ENCODE peak calls at places on chromosomes 12 and 14, in six cellular contexts. A, U, B, R, N and X are unnamed samples.

GRCh38 chr12:31315089-31315725 is 10.7 kb downstream of the SINHCAF start:
- DNase-seq in U (no peak), B (no peak), N (no peak), A (no peak), R (no peak), X (no peak)

GRCh38 chr12:78034025-78034424 is 203.3 kb downstream of the NAV3 start:
- DNase-seq in R (no peak), B (no peak), U (no peak), A (no peak), N (no peak), X (no peak)

GRCh38 chr12:104524026-104524425 is 67.3 kb downstream of the CHST11 start:
- DNase-seq in U (no peak), R (no peak), B (no peak), N (no peak), A (no peak), X (no peak)

GRCh38 chr14:92121207-92121669 is 268 bp downstream of the NDUFB1 start:
- DNase-seq in N (no peak), U (no peak), B (peak; percentile 38), A (no peak), R (peak; percentile 4), X (no peak)

GRCh38 chr14:80100681-80101080 is 110.6 kb downstream of the DIO2 start:
- DNase-seq in R (no peak), N (no peak), A (no peak), B (no peak), U (no peak), X (no peak)

GRCh38 chr12:3305904-3306619 is 184.9 kb upstream of the PRMT8 start:
- DNase-seq in A (no peak), B (no peak), R (no peak), U (no peak), N (no peak), X (no peak)

GRCh38 chr12:110687770-110688169 is 1.1 kb downstream of the HVCN1 start:
- DNase-seq in A (no peak), R (no peak), B (peak; percentile 75), U (no peak), N (no peak), X (no peak)

GRCh38 chr12:7460375-7461259 is 16.7 kb upstream of the CD163L1 start:
- DNase-seq in A (peak; percentile 25), U (peak; percentile 53), N (no peak), B (peak; percentile 66), R (peak; percentile 46), X (no peak)

GRCh38 chr12:74539261-74539660 is 1.6 kb downstream of the ATXN7L3B start:
- DNase-seq in U (no peak), R (peak; percentile 1), N (no peak), A (no peak), B (peak; percentile 24), X (no peak)

GRCh38 chr12:15979096-15980091 is 68.3 kb downstream of the DERA start:
- DNase-seq in R (peak; percentile 38), U (no peak), B (peak; percentile 22), A (no peak), N (no peak), X (no peak)

GRCh38 chr14:73026243-73026844 is 562 bp downstream of the ZFYVE1 start:
- DNase-seq in A (no peak), U (no peak), B (no peak), N (no peak), R (no peak), X (peak; percentile 21)

GRCh38 chr14:103422981-103423600 is 37.9 kb downstream of the MARK3 start:
- DNase-seq in N (no peak), A (no peak), B (peak; percentile 32), U (no peak), R (no peak), X (no peak)

GRCh38 chr14:58751788-58752187 is 114.0 kb downstream of the DACT1 start:
- DNase-seq in A (no peak), R (no peak), U (no peak), B (no peak), N (no peak), X (no peak)

GRCh38 chr14:58746701-58747100 is 108.9 kb downstream of the DACT1 start:
- DNase-seq in B (no peak), U (no peak), R (no peak), N (no peak), A (no peak), X (no peak)

GRCh38 chr14:58750321-58751269 is 112.8 kb downstream of the DACT1 start:
- DNase-seq in N (no peak), B (no peak), U (no peak), R (no peak), A (no peak), X (no peak)

GRCh38 chr14:58747181-58747580 is 109.4 kb downstream of the DACT1 start:
- DNase-seq in R (no peak), A (no peak), N (no peak), B (no peak), U (no peak), X (no peak)

DNA sequence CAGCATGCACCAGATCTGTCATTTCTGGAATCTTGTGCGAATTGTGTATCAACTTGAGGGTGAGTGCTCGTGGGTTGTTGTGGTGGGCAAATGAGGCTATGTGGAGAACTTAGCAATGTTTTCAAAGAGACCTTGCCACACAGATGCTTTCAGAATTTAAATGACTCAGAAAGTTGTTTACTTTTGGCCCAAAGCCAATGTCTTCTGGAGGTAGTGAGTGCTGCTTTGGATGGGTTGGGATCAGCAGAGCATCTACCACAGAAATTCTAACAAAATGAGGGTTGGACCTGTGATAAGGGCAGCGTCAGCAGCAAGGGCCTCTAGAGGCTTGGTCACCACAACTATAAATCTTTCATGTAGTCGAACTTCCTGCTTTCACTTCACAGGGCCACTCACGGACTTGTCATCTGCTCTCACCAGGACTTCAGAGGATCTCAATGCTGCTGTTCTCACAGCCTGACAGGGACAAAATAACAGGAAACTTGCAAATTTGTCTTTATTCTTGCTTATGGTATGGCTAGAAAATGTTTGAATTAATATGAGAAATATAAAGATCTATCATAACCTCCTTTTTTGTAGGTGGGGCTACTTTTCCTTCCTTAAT is 111.4 kb downstream of the DACT1 start:
- DNase-seq in U (no peak), R (peak; percentile 4), N (peak; percentile 86), B (peak; percentile 73), A (peak; percentile 6), X (no peak)
- TF ChIP-seq POLR2AphosphoS5 in U (no peak), R (no peak), N (no peak), B (no peak), A (no peak), X (no peak)

DNA sequence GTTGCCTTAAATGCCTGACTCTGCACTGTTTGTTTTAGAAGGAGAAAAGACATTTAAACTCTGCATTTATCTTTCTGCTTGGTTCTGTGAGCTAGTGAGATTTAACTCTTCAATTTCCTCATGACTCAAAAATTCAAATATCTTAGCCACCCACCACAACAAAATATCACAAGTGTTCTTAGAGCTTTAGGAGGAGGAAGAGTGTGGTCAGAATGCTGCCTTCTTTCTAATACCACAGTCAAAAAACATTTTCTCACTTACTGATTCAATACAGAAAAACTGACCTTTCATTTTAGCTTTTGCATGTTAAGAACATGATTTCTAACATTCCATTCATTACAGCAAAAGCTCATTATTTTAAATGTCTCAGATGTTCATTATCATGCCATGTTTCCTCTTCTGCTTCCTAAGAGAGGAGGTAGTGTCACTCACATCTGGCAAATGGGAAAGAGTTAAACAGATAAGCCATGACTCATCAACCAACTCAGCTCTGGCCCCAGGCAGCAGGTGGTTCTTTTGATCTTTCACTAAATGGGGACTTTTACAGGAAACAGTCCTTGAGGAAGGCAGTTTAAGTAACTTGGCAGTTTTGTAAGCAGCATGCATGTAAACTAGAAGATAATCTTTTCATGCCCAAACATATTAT is 56.4 kb upstream of the RNU6-8 start:
- DNase-seq in N (peak; percentile 66), U (no peak), B (peak; percentile 74), A (no peak), R (peak; percentile 77), X (peak; percentile 7)
- TF ChIP-seq TAF1 in N (no peak), U (no peak), B (no peak), A (no peak), R (no peak), X (no peak)

GRCh38 chr14:104802120-104802912 is 1.4 kb downstream of the ZBTB42 start:
- DNase-seq in B (no peak), U (no peak), A (no peak), N (no peak), R (no peak), X (no peak)

GRCh38 chr14:104801284-104802119 is 601 bp downstream of the ZBTB42 start:
- DNase-seq in U (no peak), N (no peak), B (peak; percentile 33), A (no peak), R (no peak), X (no peak)

GRCh38 chr14:104799657-104800599 is 973 bp upstream of the ZBTB42 start:
- DNase-seq in U (peak; percentile 36), R (peak; percentile 76), N (no peak), A (peak; percentile 88), B (peak; percentile 87), X (peak; percentile 86)

GRCh38 chr14:104799239-104799599 is 1.7 kb upstream of the ZBTB42 start:
- DNase-seq in B (peak; percentile 34), A (no peak), R (no peak), N (no peak), U (no peak), X (no peak)

DNA sequence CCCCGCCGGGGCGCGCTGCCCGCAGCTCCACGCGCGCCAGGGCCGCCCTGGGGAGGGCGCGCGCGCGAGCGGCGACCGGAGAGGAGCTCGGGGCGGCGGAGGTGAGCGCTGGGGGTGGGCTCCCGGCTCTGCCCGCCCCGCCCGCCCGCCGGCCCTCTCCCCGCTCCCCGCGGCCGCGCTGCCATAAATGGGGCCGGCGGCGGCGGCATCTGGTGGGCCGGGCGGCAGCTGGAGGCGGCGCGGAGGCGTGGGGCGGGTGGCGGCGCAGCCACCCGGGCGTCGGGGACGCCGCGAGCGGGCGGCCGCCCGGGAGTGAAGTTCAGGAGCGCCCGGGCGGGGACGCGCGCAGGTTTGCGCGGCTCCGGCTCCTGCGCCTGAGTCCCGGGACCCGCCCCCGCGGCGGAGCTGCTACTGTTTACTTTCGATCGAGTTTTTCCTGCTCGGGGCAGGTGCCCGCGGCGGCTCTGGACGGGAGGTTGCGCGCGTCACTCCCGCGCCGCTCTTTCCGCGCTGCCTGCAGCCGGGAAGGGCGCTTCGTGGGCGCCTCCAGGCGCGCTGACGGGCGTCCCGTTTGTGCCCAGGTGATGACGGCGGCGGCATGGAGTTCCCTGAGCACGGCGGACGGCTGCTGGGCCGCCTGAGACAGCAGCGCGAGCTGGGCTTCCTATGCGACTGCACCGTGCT is at the start of gene ZBTB42:
- DNase-seq in B (peak; percentile 77), N (no peak), U (no peak), A (peak; percentile 75), R (peak; percentile 54), X (peak; percentile 76)
- TF ChIP-seq POLR2A in B (no peak), N (no peak), U (no peak), A (no peak), R (no peak), X (no peak)

DNA sequence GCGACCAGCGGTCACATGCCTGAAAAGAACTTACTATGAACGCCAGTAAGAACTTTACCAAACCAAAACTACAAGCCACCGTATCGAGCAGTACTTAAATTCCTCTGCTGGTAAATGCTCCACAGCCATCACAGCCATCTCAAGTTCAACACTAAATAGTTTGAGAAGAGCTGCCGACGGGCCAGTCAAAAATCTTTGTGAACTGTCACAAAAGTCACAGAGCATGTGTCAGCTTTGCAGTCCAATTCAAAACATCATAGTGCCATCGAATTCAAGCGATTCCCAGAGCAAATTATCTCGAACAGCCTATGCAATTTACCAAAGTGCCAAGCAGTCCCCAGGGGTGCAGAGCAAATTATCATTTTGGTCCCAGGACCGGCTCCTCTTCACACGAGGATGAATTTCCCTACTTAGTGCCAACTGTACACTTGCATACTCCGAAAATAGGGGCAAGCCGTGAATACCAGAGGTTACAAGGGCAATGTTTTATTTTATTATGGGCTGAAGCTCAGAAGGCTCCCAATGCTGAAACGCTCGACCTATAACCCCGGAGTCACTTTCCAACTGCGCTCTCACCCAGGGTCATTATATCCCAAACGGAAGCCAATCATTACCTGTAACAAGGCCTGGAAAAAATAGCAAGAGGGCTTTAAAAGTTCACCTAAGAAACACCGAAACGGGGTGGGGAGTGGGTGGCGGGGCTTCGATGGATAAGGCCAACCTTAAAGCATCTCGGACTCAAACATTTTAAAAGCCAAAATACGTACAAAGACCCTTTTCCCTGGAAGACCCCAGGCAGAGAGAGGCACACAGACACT is 1.1 kb downstream of the LRP6 start:
- DNase-seq in U (no peak), R (no peak), A (no peak), N (no peak), B (peak; percentile 44), X (no peak)
- TF ChIP-seq POLR2AphosphoS5 in U (no peak), R (no peak), A (no peak), N (no peak), B (no peak), X (no peak)